ENCODE peak calls at places on chromosomes 5 and 9, in five cellular contexts. D is tibial nerve, H is Peyer's patch, R is adrenal gland, J is esophagus squamous epithelium. X is an unnamed sample. For H3K4me1, the result is how much of the 10 kb centered on the place peaks cover.

GRCh38 chr9:32570262-32570661 is 2.7 kb downstream of the NDUFB6 start:
- DNase-seq in D (no peak), H (no peak), R (no peak), J (no peak), X (no peak)

GRCh38 chr5:38722918-38723317 is 122.9 kb upstream of the OSMR start:
- DNase-seq in D (no peak), H (no peak), R (no peak), J (no peak), X (no peak)

GRCh38 chr9:113513111-113513510 is 49.6 kb downstream of the RGS3 start:
- DNase-seq in D (no peak), H (no peak), R (no peak), J (no peak), X (no peak)

GRCh38 chr9:101536938-101537337 is 3.3 kb downstream of the RNF20 start:
- DNase-seq in D (no peak), H (no peak), R (no peak), J (no peak), X (no peak)

GRCh38 chr9:131397100-131397790 is 3.4 kb downstream of the PRRC2B start:
- DNase-seq in D (no peak), H (no peak), R (no peak), J (no peak), X (peak)

GRCh38 chr5:10387690-10388089 is 34.2 kb downstream of the MARCHF6 start:
- DNase-seq in D (no peak), H (no peak), R (no peak), J (no peak), X (no peak)

GRCh38 chr5:108264533-108264932 is 117.4 kb downstream of the FBXL17 start:
- DNase-seq in D (no peak), H (no peak), R (no peak), J (no peak), X (no peak)

GRCh38 chr5:135135530-135136201 is 101.6 kb upstream of the PITX1 start:
- DNase-seq in D (peak), H (no peak), R (no peak), J (no peak), X (no peak)

GRCh38 chr9:20242767-20243166 is 379.5 kb downstream of the MLLT3 start:
- DNase-seq in D (no peak), H (no peak), R (no peak), J (no peak), X (no peak)

GRCh38 chr9:108180511-108180910 is 675.3 kb downstream of the ACTL7B start:
- DNase-seq in D (no peak), H (no peak), R (no peak), J (no peak), X (no peak)

GRCh38 chr9:18490591-18491370 is 16.8 kb downstream of the ADAMTSL1 start:
- DNase-seq in D (peak), H (no peak), R (no peak), J (no peak), X (no peak)

GRCh38 chr5:72137826-72138409 is 30.6 kb downstream of the MAP1B start:
- DNase-seq in D (no peak), H (no peak), R (no peak), J (no peak), X (no peak)

GRCh38 chr9:126150411-126151030 is 176.1 kb upstream of the MVB12B start:
- DNase-seq in D (no peak), H (no peak), R (no peak), J (no peak), X (no peak)

GRCh38 chr5:101590384-101590783 is 687.3 kb upstream of the ST8SIA4 start:
- DNase-seq in D (no peak), H (no peak), R (no peak), J (no peak), X (no peak)

GRCh38 chr5:74765201-74765600 is 1.7 kb downstream of the GFM2 start:
- DNase-seq in D (no peak), H (no peak), R (no peak), J (no peak), X (no peak)

GRCh38 chr5:168869615-168870227 is 290.6 kb upstream of the PANK3 start:
- DNase-seq in D (no peak), H (no peak), R (no peak), J (no peak), X (no peak)

GRCh38 chr5:53820119-53820801 is 259.8 kb downstream of the NDUFS4 start:
- DNase-seq in D (no peak), H (no peak), R (no peak), J (no peak), X (no peak)

GRCh38 chr5:135294793-135295192 is 104.2 kb downstream of the MACROH2A1 start:
- DNase-seq in D (no peak), H (no peak), R (no peak), J (no peak), X (no peak)

GRCh38 chr5:135266301-135266630 is 132.8 kb downstream of the MACROH2A1 start:
- DNase-seq in D (no peak), H (no peak), R (no peak), J (no peak), X (no peak)

GRCh38 chr9:127971357-127972315 is 9.2 kb downstream of the EEIG1 start:
- DNase-seq in D (no peak), H (peak), R (no peak), J (no peak), X (no peak)

GRCh38 chr5:118984602-118985001 is 3.7 kb downstream of the DTWD2 start:
- DNase-seq in D (no peak), H (no peak), R (no peak), J (no peak), X (no peak)

GRCh38 chr5:139611703-139612584 is 36.2 kb upstream of the CXXC5 start:
- DNase-seq in D (no peak), H (no peak), R (no peak), J (no peak), X (no peak)

GRCh38 chr5:84872768-84873167 is 488.1 kb upstream of the EDIL3 start:
- DNase-seq in D (no peak), H (no peak), R (no peak), J (no peak), X (no peak)

GRCh38 chr5:166436857-166437256 is 1854.6 kb upstream of the WWC1 start:
- DNase-seq in D (no peak), H (no peak), R (no peak), J (no peak), X (no peak)

GRCh38 chr5:67969631-67970030 is 245.9 kb upstream of the PIK3R1 start:
- DNase-seq in D (no peak), H (no peak), R (no peak), J (no peak), X (no peak)

GRCh38 chr9:124255222-124255621 is 2.5 kb upstream of the NEK6 start:
- DNase-seq in D (no peak), H (no peak), R (no peak), J (no peak), X (no peak)

GRCh38 chr9:95816716-95817115 is 58.8 kb upstream of the ERCC6L2 start:
- DNase-seq in D (no peak), H (no peak), R (peak), J (no peak), X (no peak)

GRCh38 chr9:97397220-97397619 is 14.7 kb upstream of the TDRD7 start:
- DNase-seq in D (no peak), H (no peak), R (no peak), J (no peak), X (no peak)

GRCh38 chr9:13478235-13478634 is 198.7 kb upstream of the MPDZ start:
- DNase-seq in D (no peak), H (no peak), R (no peak), J (no peak), X (no peak)

GRCh38 chr5:142095651-142096330 is 12.8 kb upstream of the NDFIP1 start:
- DNase-seq in D (no peak), H (peak), R (no peak), J (no peak), X (peak)

GRCh38 chr9:84121991-84122523 is 141.5 kb downstream of the RMI1 start:
- DNase-seq in D (peak), H (no peak), R (no peak), J (no peak), X (no peak)

GRCh38 chr5:152560508-152561137 is 155.5 kb upstream of the NMUR2 start:
- DNase-seq in D (peak), H (peak), R (peak), J (no peak), X (no peak)

GRCh38 chr9:126147620-126148522 is 178.8 kb upstream of the MVB12B start:
- DNase-seq in D (peak), H (no peak), R (no peak), J (no peak), X (no peak)

GRCh38 chr5:132389453-132390286 is 20.2 kb downstream of the SLC22A5 start:
- DNase-seq in D (no peak), H (no peak), R (no peak), J (no peak), X (peak)

GRCh38 chr9:20624201-20625002 is 2.1 kb upstream of the MLLT3 start:
- DNase-seq in D (peak), H (peak), R (peak), J (no peak), X (peak)

GRCh38 chr5:101677961-101678360 is 618.1 kb downstream of the SLCO4C1 start:
- DNase-seq in D (no peak), H (no peak), R (no peak), J (no peak), X (no peak)

GRCh38 chr5:125696762-125697161 is 726.4 kb upstream of the GRAMD2B start:
- DNase-seq in D (peak), H (no peak), R (no peak), J (no peak), X (no peak)

GRCh38 chr5:173330151-173330855 is 2.1 kb upstream of the STC2 start:
- DNase-seq in D (no peak), H (no peak), R (no peak), J (no peak), X (no peak)

GRCh38 chr9:77486968-77487367 is 161.2 kb downstream of the GNA14 start:
- DNase-seq in D (no peak), H (no peak), R (no peak), J (no peak), X (no peak)

GRCh38 chr5:83988293-83988685 is 267.6 kb upstream of the HAPLN1 start:
- DNase-seq in D (no peak), H (no peak), R (no peak), J (no peak), X (no peak)

DNA sequence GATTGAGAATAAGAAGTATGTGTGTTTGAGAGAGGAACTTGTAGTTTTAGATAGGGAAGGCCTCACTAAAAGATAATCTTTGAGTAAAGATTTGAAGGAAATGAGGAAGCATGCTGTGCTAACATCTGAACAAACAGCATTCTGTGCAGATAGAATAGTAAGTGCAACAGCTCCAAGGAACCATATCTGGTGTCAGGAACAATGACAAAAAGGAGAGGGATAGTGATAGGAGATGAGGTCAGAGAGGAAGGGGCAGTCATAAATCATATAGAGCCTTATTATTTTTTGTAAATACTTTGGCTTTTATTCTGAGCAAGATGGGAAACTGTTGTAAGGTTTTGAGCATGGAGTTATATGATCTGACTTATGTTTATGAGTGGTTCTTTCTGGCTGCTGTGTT is 3.8 kb downstream of the MRPL22 start:
- DNase-seq in D (no peak), H (no peak), R (no peak), J (no peak), X (no peak)
- H3K4me1 ChIP-seq in D (under half), H (under half), R (under half), J (under half), X (under half)

GRCh38 chr9:130337318-130337717 is 71.8 kb downstream of the HMCN2 start:
- DNase-seq in D (no peak), H (no peak), R (no peak), J (no peak), X (no peak)
- TF ChIP-seq POLR2A in D (no peak), H (no peak), R (no peak), J (no peak), X (no peak)

GRCh38 chr9:99463144-99463543 is 241.1 kb downstream of the SEC61B start:
- DNase-seq in D (no peak), H (no peak), R (no peak), J (no peak), X (no peak)
- H3K4me1 ChIP-seq in D (under half), H (under half), R (under half), J (under half), X (under half)

DNA sequence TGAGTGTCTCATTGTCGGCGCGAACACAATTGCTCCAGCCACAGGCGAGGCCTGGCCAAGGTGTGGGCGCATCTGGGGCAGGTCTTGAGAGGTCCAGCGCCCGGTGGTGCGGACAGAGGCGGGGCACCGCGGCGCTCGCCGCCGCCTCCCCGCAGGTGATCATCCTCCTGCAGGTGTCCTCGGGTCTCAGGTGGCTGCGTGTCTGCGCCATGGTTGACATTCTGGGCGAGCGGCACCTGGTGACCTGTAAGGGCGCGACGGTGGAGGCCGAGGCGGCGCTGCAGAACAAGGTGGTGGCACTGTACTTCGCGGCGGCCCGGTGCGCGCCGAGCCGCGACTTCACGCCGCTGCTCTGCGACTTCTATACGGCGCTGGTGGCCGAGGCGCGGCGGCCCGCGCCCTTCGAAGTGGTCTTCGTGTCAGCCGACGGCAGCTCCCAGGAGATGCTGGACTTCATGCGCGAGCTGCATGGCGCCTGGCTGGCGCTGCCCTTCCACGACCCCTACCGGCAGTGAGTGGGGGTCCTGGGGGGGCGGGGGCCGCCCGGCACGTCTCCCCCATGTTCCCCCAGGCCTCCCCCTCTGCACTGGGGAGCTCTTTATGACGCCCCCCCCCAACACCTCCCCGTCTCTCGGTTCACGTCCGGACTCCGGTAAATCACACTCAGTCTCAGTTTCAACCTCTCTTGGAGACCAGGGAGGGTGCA is 401 bp downstream of the NXNL2 start:
- DNase-seq in D (no peak), H (no peak), R (no peak), J (no peak), X (no peak)
- TF ChIP-seq POLR2A in D (no peak), H (no peak), R (no peak), J (no peak), X (peak)

DNA sequence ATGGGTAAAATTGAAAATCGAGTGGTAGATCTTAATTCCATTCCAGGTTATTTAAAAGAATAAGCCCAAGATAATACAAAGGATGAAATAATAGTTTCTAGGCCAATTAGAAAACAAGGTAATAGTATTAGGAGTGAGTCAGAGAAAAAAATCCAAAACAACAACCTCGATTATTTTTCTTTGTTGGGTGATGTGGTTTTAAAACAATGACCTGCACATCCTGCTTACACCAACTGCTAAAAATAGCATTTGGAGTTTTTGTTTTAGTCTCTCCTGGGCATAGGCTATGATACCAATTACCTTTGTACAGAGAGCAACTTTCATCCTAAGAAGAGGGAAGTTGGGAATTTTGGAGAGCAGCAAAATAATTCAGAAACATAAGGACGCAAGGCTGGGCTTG is 101.7 kb upstream of the MYO10 start:
- DNase-seq in D (no peak), H (no peak), R (no peak), J (no peak), X (no peak)
- H3K4me1 ChIP-seq in D (under half), H (under half), R (under half), J (under half), X (under half)

GRCh38 chr5:123085638-123086286 is 3.3 kb upstream of the PRDM6 start:
- DNase-seq in D (no peak), H (no peak), R (no peak), J (no peak), X (no peak)
- TF ChIP-seq POLR2A in D (no peak), H (no peak), R (no peak), J (no peak), X (no peak)